ENCODE peak calls at places on chromosomes 13 and 19, in eight cellular contexts. F, T, Y, C, U, M, V and H are unnamed samples. For H3K4me1, the result is how much of the 10 kb centered on the place peaks cover.

GRCh38 chr19:41703602-41704293 is 4.7 kb upstream of the CEACAM5 start:
- DNase-seq in F (peak), T (no peak), Y (no peak), C (no peak), U (no peak), M (no peak), V (no peak), H (no peak)

GRCh38 chr19:46392252-46392801 is 21.0 kb downstream of the CCDC8 start:
- DNase-seq in F (peak), T (peak), Y (no peak), C (no peak), U (no peak), M (peak), V (peak), H (peak)

GRCh38 chr19:48737360-48737998 is 2.9 kb downstream of the RASIP1 start:
- DNase-seq in F (no peak), T (no peak), Y (no peak), C (no peak), U (no peak), M (no peak), V (no peak), H (peak)

GRCh38 chr19:35267818-35268545 is 780 bp upstream of the USF2 start:
- DNase-seq in F (peak), T (peak), Y (peak), C (peak), U (peak), M (peak), V (peak), H (peak)

GRCh38 chr19:10037367-10037766 is 24.1 kb downstream of the RDH8 start:
- DNase-seq in F (no peak), T (no peak), Y (no peak), C (no peak), U (no peak), M (no peak), V (no peak), H (no peak)

GRCh38 chr13:45341034-45341798 is at the start of gene TPT1:
- DNase-seq in F (peak), T (peak), Y (peak), C (peak), U (peak), M (peak), V (peak), H (peak)

GRCh38 chr13:58573742-58574141 is 942.2 kb downstream of the PCDH17 start:
- DNase-seq in F (no peak), T (no peak), Y (no peak), C (no peak), U (no peak), M (no peak), V (no peak), H (no peak)

GRCh38 chr13:105957769-105958438 is 577.6 kb downstream of the EFNB2 start:
- DNase-seq in F (no peak), T (no peak), Y (no peak), C (no peak), U (no peak), M (no peak), V (no peak), H (no peak)

GRCh38 chr13:25324100-25324499 is 22.7 kb downstream of the NUP58 start:
- DNase-seq in F (no peak), T (peak), Y (no peak), C (no peak), U (no peak), M (no peak), V (no peak), H (no peak)

GRCh38 chr13:112689498-112690241 is at the start of gene ATP11A:
- DNase-seq in F (peak), T (peak), Y (peak), C (peak), U (peak), M (peak), V (peak), H (peak)

GRCh38 chr13:40179882-40180281 is 486.6 kb downstream of the FOXO1 start:
- DNase-seq in F (no peak), T (no peak), Y (no peak), C (no peak), U (no peak), M (no peak), V (no peak), H (no peak)

GRCh38 chr13:44068737-44069136 is 189.0 kb downstream of the LACC1 start:
- DNase-seq in F (no peak), T (peak), Y (no peak), C (no peak), U (no peak), M (peak), V (no peak), H (no peak)

GRCh38 chr19:31334101-31334848 is 15.0 kb downstream of the TSHZ3 start:
- DNase-seq in F (no peak), T (peak), Y (no peak), C (no peak), U (no peak), M (peak), V (no peak), H (no peak)

GRCh38 chr13:61148211-61148610 is 267.4 kb downstream of the PCDH20 start:
- DNase-seq in F (no peak), T (no peak), Y (no peak), C (no peak), U (no peak), M (no peak), V (no peak), H (peak)

GRCh38 chr13:45316210-45316799 is 24.7 kb downstream of the TPT1 start:
- DNase-seq in F (no peak), T (no peak), Y (no peak), C (no peak), U (no peak), M (no peak), V (no peak), H (no peak)

GRCh38 chr19:45786533-45786894 is 4.2 kb upstream of the DMPK start:
- DNase-seq in F (no peak), T (no peak), Y (no peak), C (no peak), U (no peak), M (no peak), V (no peak), H (no peak)

GRCh38 chr13:24274452-24274971 is 34.9 kb upstream of the C1QTNF9 start:
- DNase-seq in F (no peak), T (peak), Y (no peak), C (peak), U (peak), M (no peak), V (no peak), H (peak)

GRCh38 chr13:96898855-96899254 is 95.4 kb downstream of the OXGR1 start:
- DNase-seq in F (no peak), T (no peak), Y (no peak), C (no peak), U (no peak), M (no peak), V (no peak), H (no peak)

GRCh38 chr19:46607441-46607841 is 6.3 kb downstream of the CALM3 start:
- DNase-seq in F (peak), T (no peak), Y (no peak), C (no peak), U (no peak), M (no peak), V (no peak), H (no peak)

GRCh38 chr19:13029301-13029880 is 34.1 kb downstream of the NFIX start:
- DNase-seq in F (no peak), T (no peak), Y (no peak), C (no peak), U (no peak), M (no peak), V (no peak), H (no peak)

GRCh38 chr19:13027557-13027956 is 32.3 kb downstream of the NFIX start:
- DNase-seq in F (peak), T (no peak), Y (no peak), C (no peak), U (no peak), M (peak), V (no peak), H (no peak)

GRCh38 chr19:13031917-13032623 is 36.8 kb downstream of the NFIX start:
- DNase-seq in F (no peak), T (peak), Y (no peak), C (no peak), U (no peak), M (peak), V (no peak), H (peak)

GRCh38 chr19:13028027-13028426 is 32.8 kb downstream of the NFIX start:
- DNase-seq in F (peak), T (no peak), Y (no peak), C (no peak), U (no peak), M (no peak), V (no peak), H (no peak)

DNA sequence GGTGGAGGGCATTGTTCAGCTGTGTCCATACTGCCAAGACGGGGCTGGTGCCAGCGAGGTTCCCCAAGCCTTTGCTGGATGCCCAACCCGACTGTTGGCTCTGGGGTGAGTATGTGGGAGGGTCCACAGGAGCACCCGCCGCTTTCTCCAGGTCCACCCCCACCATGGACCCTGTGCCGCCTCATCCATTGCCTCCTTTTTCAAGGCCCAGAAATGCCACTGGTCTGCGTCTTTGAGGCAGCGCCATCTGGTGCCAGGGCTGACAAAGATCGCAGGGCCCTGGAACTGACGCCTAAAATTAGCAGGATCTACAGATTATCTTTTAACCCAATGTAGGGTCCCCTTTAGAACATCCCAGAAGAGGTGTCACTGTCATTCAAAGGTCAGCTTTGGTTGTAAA is 34.6 kb downstream of the NFIX start:
- DNase-seq in F (peak), T (no peak), Y (no peak), C (no peak), U (no peak), M (peak), V (no peak), H (no peak)
- H3K4me1 ChIP-seq in F (under half), T (under half), Y (under half), C (half or more), U (under half), M (half or more), V (under half), H (half or more)

GRCh38 chr19:47618771-47619170 is 9.8 kb downstream of the BICRA start:
- DNase-seq in F (no peak), T (peak), Y (no peak), C (peak), U (no peak), M (peak), V (no peak), H (no peak)

GRCh38 chr19:47614559-47614958 is 5.6 kb downstream of the BICRA start:
- DNase-seq in F (no peak), T (no peak), Y (no peak), C (no peak), U (no peak), M (no peak), V (no peak), H (no peak)

GRCh38 chr19:47613165-47614146 is 4.5 kb downstream of the BICRA start:
- DNase-seq in F (peak), T (peak), Y (peak), C (no peak), U (no peak), M (peak), V (peak), H (no peak)

GRCh38 chr19:47615230-47615629 is 6.3 kb downstream of the BICRA start:
- DNase-seq in F (no peak), T (no peak), Y (no peak), C (no peak), U (no peak), M (no peak), V (no peak), H (no peak)

GRCh38 chr19:47615714-47616113 is 6.8 kb downstream of the BICRA start:
- DNase-seq in F (no peak), T (no peak), Y (no peak), C (no peak), U (no peak), M (no peak), V (no peak), H (no peak)
- H3K4me1 ChIP-seq in F (under half), T (under half), Y (under half), C (under half), U (under half), M (under half), V (under half), H (under half)

DNA sequence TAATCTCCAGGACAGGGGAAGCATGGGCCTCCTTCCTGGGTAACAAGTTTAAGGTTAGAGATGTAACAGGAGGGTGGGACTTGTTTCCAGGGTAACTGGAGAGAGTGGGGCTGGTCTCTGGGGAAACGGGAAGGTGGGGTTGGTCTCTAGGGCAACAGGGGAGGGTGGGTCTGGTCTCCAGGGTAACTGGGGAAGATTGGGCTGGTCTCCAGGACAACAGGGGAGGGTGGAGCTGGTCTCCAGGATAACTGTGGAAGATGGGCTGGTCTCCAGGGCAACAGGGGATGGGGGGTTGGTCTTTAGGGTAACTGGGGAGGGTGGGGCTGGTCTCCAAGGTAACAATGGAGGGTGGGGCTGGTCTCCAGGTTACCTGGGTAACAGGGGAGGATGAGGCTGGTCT is 36.5 kb downstream of the SPTBN4 start:
- DNase-seq in F (no peak), T (no peak), Y (peak), C (no peak), U (no peak), M (no peak), V (no peak), H (no peak)
- H3K4me1 ChIP-seq in F (under half), T (under half), Y (under half), C (under half), U (under half), M (under half), V (under half), H (under half)

GRCh38 chr13:20706661-20707060 is 3.2 kb downstream of the IL17D start:
- DNase-seq in F (no peak), T (no peak), Y (no peak), C (no peak), U (no peak), M (no peak), V (no peak), H (peak)
- H3K4me1 ChIP-seq in F (under half), T (under half), Y (under half), C (under half), U (under half), M (under half), V (under half), H (under half)

GRCh38 chr19:56839665-56840451 is 668 bp downstream of the PEG3 start:
- DNase-seq in F (peak), T (no peak), Y (peak), C (peak), U (no peak), M (no peak), V (no peak), H (peak)

GRCh38 chr19:56841194-56841546 is 644 bp upstream of the PEG3 start:
- DNase-seq in F (no peak), T (no peak), Y (no peak), C (no peak), U (no peak), M (no peak), V (no peak), H (peak)

GRCh38 chr19:56840452-56841193 is at the start of the genes PEG3 and ZIM2:
- DNase-seq in F (peak), T (no peak), Y (no peak), C (peak), U (no peak), M (peak), V (no peak), H (peak)

GRCh38 chr19:56838930-56839664 is 1.4 kb downstream of the PEG3 start:
- DNase-seq in F (peak), T (no peak), Y (peak), C (peak), U (no peak), M (peak), V (no peak), H (peak)

GRCh38 chr19:56842421-56842820 is 1.9 kb upstream of the PEG3 start:
- DNase-seq in F (no peak), T (no peak), Y (no peak), C (no peak), U (no peak), M (no peak), V (no peak), H (peak)
- H3K4me1 ChIP-seq in F (under half), T (under half), Y (under half), C (under half), U (under half), M (under half), V (under half), H (under half)

GRCh38 chr19:18913466-18913865 is 5.7 kb downstream of the COPE start:
- DNase-seq in F (no peak), T (no peak), Y (no peak), C (no peak), U (no peak), M (no peak), V (no peak), H (no peak)

GRCh38 chr19:18919895-18920204 is 335 bp downstream of the DDX49 start:
- DNase-seq in F (no peak), T (no peak), Y (no peak), C (no peak), U (no peak), M (peak), V (no peak), H (no peak)

GRCh38 chr19:18912933-18913332 is 6.3 kb downstream of the COPE start:
- DNase-seq in F (no peak), T (no peak), Y (peak), C (no peak), U (no peak), M (no peak), V (no peak), H (no peak)

GRCh38 chr19:18919086-18919894 is at the start of the genes COPE and DDX49:
- DNase-seq in F (peak), T (peak), Y (peak), C (peak), U (peak), M (peak), V (peak), H (peak)

GRCh38 chr19:18915639-18916038 is 3.5 kb downstream of the COPE start:
- DNase-seq in F (no peak), T (peak), Y (peak), C (no peak), U (no peak), M (peak), V (no peak), H (peak)
- H3K4me1 ChIP-seq in F (under half), T (under half), Y (under half), C (under half), U (under half), M (under half), V (under half), H (under half)